ENCODE peak calls at places on chromosome 20, in ten cellular contexts. Q, J, X, C, H, R, K, E, N and D are unnamed samples.
A peak's percentile ranks its signal among the peaks of the same experiment; 100 is the strongest.

GRCh38 chr20:17910828-17911294 is 57.7 kb downstream of the SNX5 start:
- DNase-seq in J (peak; percentile 44), C (no peak), H (peak; percentile 89), X (no peak), E (no peak), K (no peak), R (no peak), Q (peak; percentile 96), N (no peak), D (no peak)

GRCh38 chr20:10800288-10800687 is 126.5 kb upstream of the JAG1 start:
- DNase-seq in R (peak; percentile 66), C (no peak), K (no peak), H (no peak), Q (no peak), E (peak; percentile 16), N (no peak), X (no peak), J (no peak), D (no peak)

GRCh38 chr20:63957004-63957689 is 931 bp upstream of the UCKL1 start:
- DNase-seq in Q (peak; percentile 75), K (peak; percentile 84), C (peak; percentile 97), E (peak; percentile 82), J (no peak), N (no peak), R (peak; percentile 64), H (peak; percentile 60), X (peak; percentile 63), D (peak; percentile 64)

GRCh38 chr20:3800256-3800877 is 4.3 kb downstream of the CDC25B start:
- DNase-seq in J (no peak), K (no peak), H (no peak), X (no peak), E (no peak), N (no peak), C (no peak), R (no peak), Q (no peak), D (no peak)

GRCh38 chr20:47792021-47792618 is 6.8 kb upstream of the SULF2 start:
- DNase-seq in H (peak; percentile 98), C (no peak), N (no peak), E (no peak), R (no peak), Q (peak; percentile 99), K (no peak), X (no peak), J (peak; percentile 63), D (no peak)

GRCh38 chr20:47432251-47433210 is 69.2 kb upstream of the NCOA3 start:
- DNase-seq in K (no peak), C (peak; percentile 58), H (peak; percentile 82), E (no peak), Q (no peak), X (no peak), J (no peak), R (no peak), N (no peak), D (no peak)

GRCh38 chr20:3901028-3901746 is 12.0 kb downstream of the PANK2 start:
- DNase-seq in H (no peak), E (no peak), C (peak; percentile 23), N (no peak), R (no peak), J (no peak), K (no peak), Q (peak; percentile 42), X (no peak), D (no peak)

GRCh38 chr20:44235702-44236101 is 11.4 kb upstream of the GDAP1L1 start:
- DNase-seq in K (no peak), E (no peak), C (peak; percentile 20), X (no peak), N (no peak), H (no peak), Q (no peak), J (no peak), R (no peak), D (no peak)

GRCh38 chr20:54535045-54535444 is 59.7 kb downstream of the DOK5 start:
- DNase-seq in E (no peak), J (no peak), H (peak; percentile 4), K (no peak), N (no peak), C (no peak), X (no peak), R (no peak), Q (peak; percentile 46), D (no peak)

GRCh38 chr20:7540923-7541322 is 399.3 kb downstream of the HAO1 start:
- DNase-seq in X (no peak), C (no peak), Q (peak; percentile 3), E (no peak), K (no peak), N (no peak), R (no peak), H (no peak), J (no peak), D (no peak)

GRCh38 chr20:5181955-5182354 is 55.1 kb downstream of the CDS2 start:
- DNase-seq in Q (peak; percentile 65), X (no peak), E (no peak), C (no peak), J (no peak), N (no peak), R (no peak), K (no peak), H (peak; percentile 84), D (no peak)

GRCh38 chr20:35223941-35224340 is 2.5 kb upstream of the MMP24 start:
- DNase-seq in J (no peak), H (no peak), X (no peak), C (no peak), E (no peak), N (no peak), Q (no peak), R (no peak), K (no peak), D (no peak)

GRCh38 chr20:48107560-48107959 is 322.3 kb upstream of the SULF2 start:
- DNase-seq in X (no peak), K (no peak), E (no peak), H (peak; percentile 56), C (no peak), J (peak; percentile 24), N (no peak), Q (peak; percentile 96), R (no peak), D (no peak)